ENCODE peak calls at places on chromosome 18, in four cellular contexts. Y is uterus, K is tibial artery, N is sigmoid colon. G is an unnamed sample.

GRCh38 chr18:70420151-70420898 is 131.5 kb downstream of the SOCS6 start:
- DNase-seq in Y (no peak), K (no peak), N (no peak), G (peak; percentile 92)

GRCh38 chr18:2135309-2135708 is 436.0 kb downstream of the METTL4 start:
- DNase-seq in Y (no peak), K (no peak), N (no peak), G (no peak)

GRCh38 chr18:26057208-26057821 is 33.1 kb downstream of the SS18 start:
- DNase-seq in Y (no peak), K (no peak), N (no peak), G (no peak)

GRCh38 chr18:3455938-3456685 is 6.1 kb downstream of the TGIF1 start:
- DNase-seq in Y (no peak), K (no peak), N (no peak), G (peak; percentile 50)

GRCh38 chr18:13235326-13235937 is 16.9 kb downstream of the LDLRAD4 start:
- DNase-seq in Y (no peak), K (peak; percentile 57), N (no peak), G (no peak)

GRCh38 chr18:60040966-60041365 is 141.2 kb downstream of the PMAIP1 start:
- DNase-seq in Y (no peak), K (no peak), N (no peak), G (no peak)

GRCh38 chr18:71336811-71337210 is 1048.0 kb downstream of the SOCS6 start:
- DNase-seq in Y (no peak), K (no peak), N (no peak), G (no peak)

GRCh38 chr18:3250237-3251107 is 2.9 kb downstream of the MYL12A start:
- DNase-seq in Y (no peak), K (no peak), N (no peak), G (peak; percentile 85)

GRCh38 chr18:27967938-27968803 is 208.8 kb downstream of the CDH2 start:
- DNase-seq in Y (no peak), K (no peak), N (no peak), G (peak; percentile 27)

DNA sequence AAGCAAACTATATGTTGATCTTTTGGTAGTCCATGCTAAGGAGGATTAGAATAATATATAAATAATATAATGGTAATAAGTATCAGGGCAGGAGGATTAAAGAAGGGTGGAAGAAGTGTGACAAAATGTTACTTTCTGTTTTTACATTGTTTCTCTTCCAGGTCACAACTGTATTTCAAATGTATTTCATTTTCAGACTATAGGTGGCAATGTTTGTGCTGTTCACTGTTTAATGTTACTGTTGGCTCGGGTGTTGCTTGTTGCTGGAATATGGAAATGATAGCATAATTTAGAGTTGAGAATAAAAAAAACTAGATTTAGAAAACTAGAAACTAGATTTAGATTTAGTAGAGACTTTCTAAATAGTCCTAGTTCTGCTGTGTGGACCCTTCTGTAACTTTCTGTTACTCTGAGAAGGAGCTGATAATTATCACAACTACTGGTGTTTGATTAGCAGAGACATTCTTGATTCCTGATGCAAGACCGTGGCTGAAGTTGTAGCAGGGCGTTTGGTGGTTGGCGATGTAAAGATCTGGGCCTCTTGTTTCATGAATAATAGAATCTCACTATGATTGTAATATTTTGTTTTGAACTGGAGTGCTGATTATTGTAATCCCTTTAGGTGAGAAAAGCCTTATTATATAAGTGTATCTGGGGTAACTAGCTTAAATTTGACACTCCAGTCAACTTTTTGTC is 7.9 kb downstream of the NEDD4L start:
- DNase-seq in Y (no peak), K (no peak), N (no peak), G (peak; percentile 57)
- TF ChIP-seq CTCF in Y (no peak), K (no peak), N (no peak), G (peak; percentile 31)

DNA sequence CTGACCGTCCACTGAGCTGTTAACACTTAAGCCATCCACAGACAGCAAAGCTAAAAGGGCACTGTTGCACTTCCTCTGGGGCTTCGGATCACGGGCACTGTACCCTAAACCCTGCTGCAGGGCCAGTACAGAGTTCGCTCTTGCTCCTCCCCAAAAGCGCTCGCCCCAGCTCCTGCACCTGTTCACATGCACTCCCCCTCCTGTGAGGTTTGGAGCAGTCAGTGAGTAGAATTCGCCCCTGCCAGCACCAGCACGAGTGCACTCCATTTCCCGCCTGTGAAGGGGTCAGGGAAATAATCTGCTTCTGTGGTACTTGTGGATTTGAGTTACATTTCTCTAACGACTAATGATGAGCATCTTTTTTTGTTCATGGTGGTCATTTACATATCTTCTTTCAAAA is 158.8 kb downstream of the PTPRM start:
- DNase-seq in Y (no peak), K (no peak), N (no peak), G (no peak)
- H3K4me3 ChIP-seq in Y (no peak overlapping the region), K (no peak overlapping the region), N (no peak overlapping the region), G (no peak overlapping the region)

GRCh38 chr18:76259012-76259568 is 236.0 kb downstream of the ZNF516 start:
- DNase-seq in Y (no peak), K (no peak), N (no peak), G (no peak)
- TF ChIP-seq CTCF in Y (no peak), K (no peak), N (no peak), G (no peak)

GRCh38 chr18:10482363-10482984 is 28.0 kb downstream of the APCDD1 start:
- DNase-seq in Y (no peak), K (no peak), N (no peak), G (no peak)
- H3K4me3 ChIP-seq in Y (no peak overlapping the region), K (no peak overlapping the region), N (no peak overlapping the region), G (no peak overlapping the region)

DNA sequence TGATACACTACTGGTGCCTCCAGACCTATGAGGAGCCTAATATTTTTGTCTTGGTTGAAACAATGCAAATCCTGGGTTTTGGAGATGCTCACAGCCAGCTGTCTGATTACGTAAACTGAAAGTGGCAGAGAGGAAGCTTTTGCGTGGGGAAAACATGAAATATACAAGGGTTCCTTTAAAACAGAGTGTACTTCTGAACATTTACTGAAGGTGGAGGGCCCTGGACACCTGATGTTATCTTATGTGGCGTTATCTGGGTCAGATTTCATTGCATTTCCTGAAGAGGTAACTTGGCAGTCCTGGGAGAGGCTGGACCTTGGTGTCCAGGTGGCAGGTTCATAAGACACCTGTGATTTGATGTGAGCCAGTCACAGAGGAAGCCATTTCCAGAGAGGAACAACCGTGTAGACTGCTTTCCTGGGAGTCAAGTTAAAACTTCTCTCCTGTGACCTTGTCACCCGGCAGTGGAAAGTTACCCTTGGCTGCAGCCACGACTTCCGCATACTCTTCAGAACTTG is 105.0 kb downstream of the NEDD4L start:
- DNase-seq in Y (no peak), K (no peak), N (no peak), G (no peak)
- TF ChIP-seq CTCF in Y (no peak), K (no peak), N (no peak), G (no peak)

G was measured in cardiac fibroblast.